ENCODE peak calls at places on chromosomes 7 and 10, in nine cellular contexts. D, G, S, O, H, I, K, J and M are unnamed samples.

GRCh38 chr7:3673524-3673923 is 372.5 kb downstream of the SDK1 start:
- DNase-seq in D (peak; percentile 37), G (no peak), S (peak; percentile 36), O (no peak), H (no peak), I (no peak), K (peak; percentile 6), J (peak; percentile 22), M (peak; percentile 52)

GRCh38 chr7:2037805-2038635 is 194.7 kb downstream of the MAD1L1 start:
- DNase-seq in D (no peak), G (no peak), S (peak; percentile 40), O (peak; percentile 44), H (no peak), I (no peak), K (no peak), J (no peak), M (no peak)

GRCh38 chr10:17923728-17924127 is 28.0 kb upstream of the SLC39A12 start:
- DNase-seq in D (no peak), G (peak; percentile 10), S (no peak), O (peak; percentile 22), H (no peak), I (peak; percentile 69), K (no peak), J (peak; percentile 3), M (peak; percentile 59)

GRCh38 chr7:44281811-44282600 is 43.4 kb downstream of the CAMK2B start:
- DNase-seq in D (no peak), G (no peak), S (no peak), O (peak; percentile 15), H (no peak), I (no peak), K (no peak), J (no peak), M (no peak)

GRCh38 chr7:134448359-134449229 is 10.3 kb downstream of the AKR1B1 start:
- DNase-seq in D (no peak), G (no peak), S (no peak), O (no peak), H (peak; percentile 10), I (no peak), K (no peak), J (no peak), M (peak; percentile 86)

GRCh38 chr7:27364344-27364758 is 121.7 kb downstream of the EVX1 start:
- DNase-seq in D (no peak), G (no peak), S (no peak), O (peak; percentile 26), H (peak; percentile 5), I (peak; percentile 10), K (peak; percentile 79), J (peak; percentile 36), M (no peak)

GRCh38 chr10:79260803-79261740 is 86.2 kb upstream of the PPIF start:
- DNase-seq in D (no peak), G (no peak), S (no peak), O (no peak), H (no peak), I (peak; percentile 82), K (peak; percentile 71), J (no peak), M (no peak)

GRCh38 chr10:58576736-58577366 is 64.2 kb downstream of the BICC1 start:
- DNase-seq in D (no peak), G (no peak), S (no peak), O (no peak), H (no peak), I (no peak), K (no peak), J (no peak), M (no peak)

GRCh38 chr7:113118074-113118959 is at the start of gene SMIM30:
- DNase-seq in D (peak; percentile 76), G (peak; percentile 38), S (peak; percentile 94), O (peak; percentile 95), H (peak; percentile 42), I (peak; percentile 96), K (peak; percentile 95), J (peak; percentile 59), M (peak; percentile 50)

GRCh38 chr10:34626158-34626557 is 188.9 kb downstream of the PARD3 start:
- DNase-seq in D (no peak), G (no peak), S (no peak), O (no peak), H (no peak), I (no peak), K (no peak), J (no peak), M (no peak)

GRCh38 chr10:73110345-73110849 is at the start of gene NUDT13:
- DNase-seq in D (peak; percentile 29), G (peak; percentile 61), S (peak; percentile 92), O (peak; percentile 80), H (peak; percentile 7), I (peak; percentile 88), K (peak; percentile 46), J (peak; percentile 83), M (peak; percentile 69)

GRCh38 chr7:54841772-54842707 is 83.0 kb upstream of the SEC61G start:
- DNase-seq in D (no peak), G (no peak), S (no peak), O (no peak), H (no peak), I (no peak), K (no peak), J (peak; percentile 10), M (no peak)

GRCh38 chr7:104809906-104810305 is 204.1 kb upstream of the KMT2E start:
- DNase-seq in D (no peak), G (no peak), S (no peak), O (no peak), H (no peak), I (no peak), K (no peak), J (no peak), M (no peak)

GRCh38 chr10:3502606-3503005 is 282.4 kb downstream of the KLF6 start:
- DNase-seq in D (no peak), G (no peak), S (no peak), O (no peak), H (no peak), I (no peak), K (no peak), J (no peak), M (no peak)

GRCh38 chr10:43861966-43862751 is 213.5 kb upstream of the ZNF32 start:
- DNase-seq in D (no peak), G (no peak), S (no peak), O (no peak), H (peak; percentile 18), I (no peak), K (no peak), J (peak; percentile 71), M (peak; percentile 50)

GRCh38 chr7:159229683-159230475 is 85.2 kb upstream of the VIPR2 start:
- DNase-seq in D (no peak), G (no peak), S (no peak), O (no peak), H (no peak), I (no peak), K (no peak), J (no peak), M (no peak)

GRCh38 chr10:116490028-116490662 is 55.6 kb upstream of the PNLIP start:
- DNase-seq in D (no peak), G (no peak), S (peak; percentile 29), O (no peak), H (no peak), I (peak; percentile 4), K (peak; percentile 0), J (peak; percentile 10), M (no peak)

GRCh38 chr7:332646-333398 is 42.9 kb downstream of the FOXL3 start:
- DNase-seq in D (peak; percentile 72), G (peak; percentile 25), S (peak; percentile 76), O (peak; percentile 81), H (peak; percentile 64), I (peak; percentile 56), K (peak; percentile 63), J (peak; percentile 92), M (peak; percentile 99)

GRCh38 chr10:12237265-12238220 is 41.6 kb downstream of the CDC123 start:
- DNase-seq in D (no peak), G (no peak), S (no peak), O (no peak), H (no peak), I (no peak), K (no peak), J (no peak), M (no peak)

GRCh38 chr7:29900745-29901144 is 88.9 kb downstream of the SCRN1 start:
- DNase-seq in D (no peak), G (no peak), S (no peak), O (no peak), H (no peak), I (no peak), K (no peak), J (no peak), M (no peak)

GRCh38 chr10:86225098-86225782 is 141.4 kb downstream of the GRID1 start:
- DNase-seq in D (no peak), G (no peak), S (no peak), O (no peak), H (peak; percentile 72), I (no peak), K (no peak), J (no peak), M (peak; percentile 95)

GRCh38 chr10:36373424-36374096 is 731.5 kb upstream of the FZD8 start:
- DNase-seq in D (no peak), G (no peak), S (no peak), O (no peak), H (no peak), I (no peak), K (no peak), J (no peak), M (no peak)

GRCh38 chr10:5609952-5610616 is 56.3 kb downstream of the ASB13 start:
- DNase-seq in D (no peak), G (no peak), S (no peak), O (no peak), H (no peak), I (no peak), K (no peak), J (no peak), M (no peak)

GRCh38 chr7:832292-832967 is at the start of gene SUN1:
- DNase-seq in D (no peak), G (peak; percentile 70), S (no peak), O (peak; percentile 39), H (no peak), I (no peak), K (no peak), J (peak; percentile 82), M (peak; percentile 82)

GRCh38 chr7:65827366-65827765 is 45.5 kb upstream of the VKORC1L1 start:
- DNase-seq in D (no peak), G (no peak), S (no peak), O (no peak), H (no peak), I (no peak), K (no peak), J (no peak), M (no peak)

GRCh38 chr10:85826377-85826776 is 540.2 kb downstream of the GRID1 start:
- DNase-seq in D (no peak), G (no peak), S (no peak), O (no peak), H (no peak), I (no peak), K (no peak), J (no peak), M (no peak)